ENCODE peak calls at places on chromosomes 5 and 9, in ten cellular contexts. J is HCT116, Z is NB4, P is lower leg skin, G is A549, M is erythroblast, D is K562, B is Peyer's patch, R is IMR-90, Y is heart left ventricle. A is an unnamed sample.

GRCh38 chr5:21680661-21681060 is 1172.5 kb downstream of the CDH12 start:
- DNase-seq in J (no peak), Z (no peak), P (no peak), G (no peak), M (no peak), D (no peak), B (no peak), R (peak), Y (no peak), A (no peak)

GRCh38 chr5:106875591-106876297 is 795.0 kb downstream of the EFNA5 start:
- DNase-seq in J (peak), Z (peak), P (no peak), G (peak), M (peak), D (peak), B (no peak), R (peak), Y (no peak), A (no peak)

GRCh38 chr5:3103241-3103855 is 351.9 kb upstream of the IRX2 start:
- DNase-seq in J (no peak), Z (peak), P (no peak), G (no peak), M (no peak), D (no peak), B (no peak), R (no peak), Y (no peak), A (no peak)

GRCh38 chr5:139075066-139076050 is 122.8 kb downstream of the SIL1 start:
- DNase-seq in J (no peak), Z (peak), P (no peak), G (no peak), M (no peak), D (no peak), B (no peak), R (no peak), Y (no peak), A (no peak)

GRCh38 chr9:118059520-118060278 is 355.5 kb downstream of the TLR4 start:
- DNase-seq in J (no peak), Z (peak), P (no peak), G (peak), M (peak), D (no peak), B (no peak), R (no peak), Y (peak), A (no peak)

GRCh38 chr9:92754091-92754740 is 10.4 kb downstream of the BICD2 start:
- DNase-seq in J (no peak), Z (no peak), P (peak), G (no peak), M (no peak), D (no peak), B (no peak), R (no peak), Y (no peak), A (no peak)

GRCh38 chr5:465591-466403 is 22.8 kb downstream of the EXOC3 start:
- DNase-seq in J (no peak), Z (no peak), P (peak), G (no peak), M (no peak), D (no peak), B (peak), R (no peak), Y (no peak), A (no peak)

GRCh38 chr5:6749026-6749716 is 35.9 kb downstream of the TENT4A start:
- DNase-seq in J (no peak), Z (no peak), P (peak), G (no peak), M (no peak), D (no peak), B (no peak), R (no peak), Y (no peak), A (no peak)

GRCh38 chr5:53923969-53924876 is 363.8 kb downstream of the NDUFS4 start:
- DNase-seq in J (no peak), Z (no peak), P (no peak), G (no peak), M (no peak), D (no peak), B (no peak), R (peak), Y (no peak), A (no peak)

GRCh38 chr9:100099722-100100042 is 639 bp downstream of the INVS start:
- DNase-seq in J (peak), Z (no peak), P (no peak), G (no peak), M (no peak), D (peak), B (no peak), R (no peak), Y (peak), A (no peak)

GRCh38 chr9:1366300-1366699 is 316.1 kb downstream of the DMRT2 start:
- DNase-seq in J (no peak), Z (no peak), P (no peak), G (no peak), M (no peak), D (no peak), B (no peak), R (no peak), Y (no peak), A (no peak)

GRCh38 chr9:108476574-108476973 is 379.2 kb downstream of the ACTL7B start:
- DNase-seq in J (no peak), Z (no peak), P (no peak), G (no peak), M (no peak), D (no peak), B (no peak), R (peak), Y (no peak), A (no peak)

GRCh38 chr5:114184006-114184405 is 177.9 kb upstream of the KCNN2 start:
- DNase-seq in J (no peak), Z (no peak), P (no peak), G (no peak), M (no peak), D (no peak), B (no peak), R (peak), Y (no peak), A (no peak)

GRCh38 chr5:143187495-143187894 is 216.0 kb downstream of the NR3C1 start:
- DNase-seq in J (no peak), Z (no peak), P (no peak), G (no peak), M (no peak), D (no peak), B (no peak), R (no peak), Y (no peak), A (no peak)

GRCh38 chr5:37867634-37868033 is 27.8 kb upstream of the GDNF start:
- DNase-seq in J (no peak), Z (no peak), P (no peak), G (no peak), M (no peak), D (no peak), B (no peak), R (peak), Y (no peak), A (no peak)

DNA sequence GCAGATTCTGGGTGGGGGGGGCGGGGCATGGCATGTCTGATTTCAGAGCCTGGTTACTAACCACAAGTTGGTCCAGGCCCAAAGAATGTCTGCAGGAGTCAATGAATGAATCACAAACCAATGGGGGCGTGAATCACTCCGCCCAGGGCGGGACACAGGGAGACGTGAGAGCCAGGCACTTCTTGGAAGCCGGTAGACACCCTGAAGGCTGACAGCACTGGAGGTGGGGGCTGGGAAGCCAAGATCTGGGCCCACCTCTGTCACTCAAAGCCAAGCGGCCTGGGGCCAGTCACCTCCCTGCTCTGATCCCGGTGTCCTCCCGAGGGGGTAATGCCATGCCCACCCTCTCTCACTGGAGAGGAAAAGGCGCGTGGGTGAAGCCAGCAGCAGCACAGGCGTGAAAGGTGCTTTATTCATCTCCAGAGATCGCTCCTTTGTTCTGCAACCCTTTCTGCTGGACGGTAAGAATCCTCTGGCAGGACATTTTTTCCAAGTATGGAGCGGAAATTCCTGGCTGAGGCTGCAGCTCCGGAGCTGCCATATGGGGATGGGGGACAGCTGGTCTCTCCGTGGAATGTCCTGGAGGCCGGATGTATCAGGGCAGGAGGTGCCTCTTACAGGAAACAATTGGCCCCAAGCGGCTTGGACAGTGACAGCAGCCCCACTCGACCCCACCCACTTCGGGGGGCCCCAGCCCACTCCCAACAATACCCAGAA is 85.0 kb downstream of the STK10 start:
- DNase-seq in J (peak), Z (no peak), P (no peak), G (peak), M (peak), D (peak), B (no peak), R (peak), Y (peak), A (no peak)
- TF ChIP-seq POLR2A in J (no peak), Z (no peak), P (no peak), G (no peak), M (no peak), D (no peak), B (no peak), R (no peak), Y (no peak), A (no peak)

DNA sequence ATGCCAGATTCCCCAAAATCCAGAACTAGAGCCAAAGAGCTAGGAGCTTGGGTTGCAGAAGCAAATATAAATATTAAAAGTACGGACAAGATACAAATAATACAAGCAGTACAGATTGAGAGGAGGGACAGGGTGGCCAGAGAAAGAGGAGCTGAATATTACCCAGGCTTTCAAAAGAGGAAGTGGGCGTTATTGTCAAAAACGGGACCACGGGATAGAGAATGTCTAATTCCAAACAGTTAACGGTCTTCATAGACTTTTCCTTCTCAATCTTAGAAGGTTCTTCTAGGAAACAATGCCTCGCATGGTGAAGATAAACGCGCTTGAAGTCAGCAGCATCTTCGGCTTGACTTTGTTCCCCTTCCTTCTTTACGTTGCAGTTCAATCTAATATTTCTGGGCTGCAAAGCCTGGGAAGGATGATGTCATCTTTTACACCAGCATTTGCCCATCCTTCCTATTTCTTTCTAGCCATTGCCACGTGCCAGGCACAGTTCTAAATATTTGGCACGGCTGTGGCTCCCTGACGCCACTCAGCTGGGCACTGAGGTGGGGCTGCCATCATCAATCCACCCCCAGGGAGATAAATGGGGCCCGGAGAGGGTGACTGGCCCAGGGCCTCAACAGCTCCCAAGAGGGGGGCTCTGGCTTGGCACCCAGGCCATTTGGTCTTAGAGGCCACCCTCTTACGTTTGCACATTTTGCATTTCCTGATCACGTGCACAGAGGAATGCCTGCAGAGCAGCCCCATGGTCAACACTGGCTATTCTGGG is 16.3 kb upstream of the OLFM1 start:
- DNase-seq in J (no peak), Z (no peak), P (peak), G (no peak), M (no peak), D (no peak), B (peak), R (no peak), Y (peak), A (no peak)
- TF ChIP-seq POLR2A in J (no peak), Z (no peak), P (no peak), G (no peak), M (no peak), D (no peak), B (no peak), R (no peak), Y (no peak), A (no peak)

GRCh38 chr5:96876292-96876850 is at the start of gene ERAP2:
- DNase-seq in J (no peak), Z (peak), P (no peak), G (peak), M (peak), D (peak), B (no peak), R (peak), Y (no peak), A (no peak)
- TF ChIP-seq POLR2A in J (no peak), Z (no peak), P (no peak), G (no peak), M (no peak), D (no peak), B (peak), R (no peak), Y (no peak), A (no peak)

DNA sequence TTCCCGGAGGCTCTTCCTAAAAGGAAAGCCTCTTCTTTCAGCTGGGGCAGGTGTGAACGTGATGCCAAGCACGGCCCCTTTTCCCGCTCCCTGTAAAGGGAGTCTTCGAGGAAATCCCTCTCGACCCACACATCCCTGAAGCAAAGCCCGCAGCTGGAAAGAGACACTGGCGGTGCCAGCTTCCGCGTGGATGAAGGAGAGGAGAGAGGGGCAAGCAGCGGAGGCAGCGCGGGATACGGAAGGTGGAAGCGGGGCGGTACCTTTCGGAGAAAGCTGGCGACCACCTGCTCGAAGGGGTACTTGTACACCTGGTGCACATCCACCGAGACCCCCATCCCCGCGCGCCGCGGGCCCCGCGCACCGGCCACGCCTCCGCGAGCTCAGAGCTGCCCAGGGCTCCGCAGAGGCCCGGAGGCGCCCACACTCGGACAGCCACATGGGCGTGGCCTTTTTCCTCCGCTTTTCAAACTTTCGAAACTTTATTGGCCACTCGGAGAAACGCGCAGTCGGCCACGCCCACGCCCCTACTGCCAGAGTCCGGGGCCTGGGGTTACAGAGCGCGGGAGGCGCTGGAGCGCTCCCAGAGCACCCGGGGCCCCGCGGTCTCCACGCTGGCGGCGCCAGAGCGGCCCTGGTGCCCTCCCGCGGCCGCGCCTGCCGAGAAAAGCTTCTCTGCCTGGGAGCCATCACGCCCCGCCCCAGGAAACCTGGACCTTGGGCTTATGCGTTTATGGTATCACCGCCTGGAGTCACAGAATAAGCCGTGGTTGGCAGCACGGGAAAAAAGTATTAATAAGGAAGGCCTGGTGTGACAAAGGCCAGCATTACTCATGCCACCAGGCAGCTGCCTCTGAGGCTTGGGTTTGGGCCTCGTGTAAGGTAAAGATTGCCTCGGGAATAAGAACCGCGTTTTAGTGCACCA is at the start of gene PRELID2:
- DNase-seq in J (peak), Z (peak), P (peak), G (peak), M (peak), D (peak), B (peak), R (peak), Y (peak), A (peak)
- TF ChIP-seq POLR2A in J (peak), Z (no peak), P (no peak), G (peak), M (peak), D (peak), B (peak), R (peak), Y (no peak), A (no peak)

DNA sequence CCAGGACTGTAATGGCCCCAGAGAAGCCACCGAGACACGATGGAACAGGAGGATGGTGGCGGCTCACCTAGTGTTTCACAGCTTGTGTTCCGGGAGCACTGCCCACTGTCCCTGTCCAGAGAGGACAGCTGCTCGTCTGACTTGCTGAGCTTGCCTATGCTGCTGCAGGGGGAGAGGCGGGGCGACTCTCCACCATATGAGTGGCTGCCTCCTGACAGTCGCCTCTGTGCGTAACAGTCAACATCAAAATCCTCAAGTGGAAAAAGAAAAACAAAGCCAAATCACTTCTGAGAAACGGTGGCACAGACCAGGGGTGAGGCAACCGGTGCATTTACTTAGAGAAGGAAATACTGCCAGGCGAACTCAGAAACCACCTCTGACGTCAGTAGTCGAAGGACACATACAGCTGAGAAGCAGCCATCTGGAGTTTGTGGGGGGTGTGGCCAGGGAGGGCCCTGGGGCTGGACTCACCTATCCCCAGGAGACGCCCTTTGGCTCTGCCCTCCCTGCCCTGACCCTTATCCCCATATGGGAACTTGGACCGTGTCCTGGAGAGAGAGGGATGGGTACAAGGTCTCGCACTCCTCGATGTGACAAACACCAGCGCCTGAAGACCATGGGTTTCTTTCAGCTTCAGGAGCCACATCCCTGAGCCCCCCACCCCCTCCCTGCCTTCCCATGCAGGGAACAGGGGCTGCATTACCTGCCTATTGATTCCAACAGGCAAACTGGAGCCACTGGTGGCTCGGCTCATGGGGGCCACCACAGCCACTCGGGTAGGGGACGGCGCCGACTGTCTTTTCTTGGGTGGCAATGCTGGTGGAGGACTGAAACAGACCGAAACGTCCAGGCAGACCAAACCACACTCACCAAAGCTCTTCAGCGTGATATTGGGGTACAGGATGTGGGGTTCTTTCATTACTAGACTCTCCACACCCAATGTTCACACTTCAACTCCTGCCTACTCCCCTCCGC is 82.8 kb downstream of the PRRT1B start:
- DNase-seq in J (no peak), Z (no peak), P (no peak), G (no peak), M (no peak), D (no peak), B (peak), R (peak), Y (no peak), A (no peak)
- TF ChIP-seq POLR2A in J (no peak), Z (no peak), P (no peak), G (no peak), M (no peak), D (no peak), B (peak), R (no peak), Y (no peak), A (no peak)

GRCh38 chr5:68762201-68762600 is 331.6 kb upstream of the SLC30A5 start:
- DNase-seq in J (no peak), Z (no peak), P (no peak), G (no peak), M (no peak), D (no peak), B (no peak), R (no peak), Y (no peak), A (no peak)

GRCh38 chr5:68754536-68754935 is 339.3 kb upstream of the SLC30A5 start:
- DNase-seq in J (no peak), Z (no peak), P (no peak), G (no peak), M (no peak), D (no peak), B (no peak), R (no peak), Y (no peak), A (no peak)

GRCh38 chr5:68755293-68755692 is 338.5 kb upstream of the SLC30A5 start:
- DNase-seq in J (no peak), Z (no peak), P (no peak), G (no peak), M (no peak), D (no peak), B (no peak), R (no peak), Y (no peak), A (no peak)

GRCh38 chr5:68759593-68759992 is 334.2 kb upstream of the SLC30A5 start:
- DNase-seq in J (no peak), Z (no peak), P (no peak), G (no peak), M (no peak), D (no peak), B (no peak), R (no peak), Y (no peak), A (no peak)

GRCh38 chr5:68757813-68758212 is 336.0 kb upstream of the SLC30A5 start:
- DNase-seq in J (no peak), Z (no peak), P (no peak), G (no peak), M (no peak), D (no peak), B (peak), R (no peak), Y (no peak), A (no peak)
- TF ChIP-seq POLR2A in J (no peak), Z (no peak), P (no peak), G (no peak), M (no peak), D (no peak), B (no peak), R (no peak), Y (no peak), A (no peak)

DNA sequence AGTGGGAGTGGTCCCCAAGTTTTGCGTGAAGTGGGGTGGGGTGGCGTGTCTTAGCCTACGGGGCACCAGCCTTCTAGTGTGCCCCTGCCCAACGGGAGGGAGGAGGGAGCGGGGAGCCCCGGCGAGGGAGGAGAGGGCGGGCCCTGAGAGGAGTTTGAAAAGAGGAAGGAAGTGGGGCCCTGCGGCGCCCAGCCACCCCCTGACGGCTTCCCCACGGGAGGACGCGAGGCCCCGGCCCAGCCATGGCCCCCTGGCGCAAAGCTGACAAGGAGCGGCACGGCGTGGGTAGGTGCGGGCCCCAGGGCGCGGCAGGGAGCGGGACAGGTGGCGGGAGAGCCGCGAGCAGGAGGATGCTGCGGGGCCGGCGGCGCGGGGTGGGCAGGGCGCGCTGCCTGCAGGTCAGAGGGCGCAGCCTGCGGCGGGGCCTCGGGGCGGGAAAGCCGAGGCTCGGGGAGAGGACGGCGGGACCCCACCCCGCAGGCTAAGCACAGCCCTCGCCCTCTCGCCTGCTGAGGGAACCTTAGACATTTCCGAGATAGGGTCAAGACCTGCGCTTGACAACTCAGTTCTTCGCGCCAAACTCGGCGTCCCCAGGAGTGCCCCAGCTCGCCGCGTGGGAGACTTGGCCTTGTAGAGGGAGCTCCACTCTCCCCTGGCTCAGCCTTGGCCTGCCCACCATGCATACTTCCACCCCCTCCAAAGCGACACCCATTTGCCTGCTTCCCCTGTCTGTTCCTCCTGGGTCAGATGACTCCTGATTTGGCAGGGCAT is at the start of gene DOCK2:
- DNase-seq in J (no peak), Z (peak), P (peak), G (no peak), M (peak), D (peak), B (no peak), R (no peak), Y (peak), A (peak)
- TF ChIP-seq POLR2A in J (no peak), Z (peak), P (no peak), G (no peak), M (no peak), D (no peak), B (no peak), R (no peak), Y (no peak), A (peak)

A was measured in GM12892.